ENCODE peak calls at places on chromosomes 16 and 17, in ten cellular contexts. Y is fibroblast of lung; Z is heart left ventricle; G is body of pancreas; L is lower lobe of right lung; F is tibial artery; E is thoracic aorta; H is effector memory CD4-positive, alpha-beta T cell; D is PC-3; A is uterus. V is an unnamed sample.

GRCh38 chr16:17491140-17491662 is 20.4 kb upstream of the XYLT1 start:
- DNase-seq in F (no peak), A (no peak), G (no peak), L (no peak), Z (no peak), E (no peak), D (no peak), H (no peak), Y (no peak), V (no peak)

GRCh38 chr17:17387017-17387416 is 83.8 kb downstream of the NT5M start:
- DNase-seq in Y (no peak), F (no peak), E (no peak), D (peak; percentile 91), A (no peak), L (no peak), Z (no peak), H (no peak), G (peak; percentile 65), V (no peak)

GRCh38 chr17:8029121-8029520 is 9.7 kb upstream of the ALOX15B start:
- DNase-seq in L (no peak), G (no peak), E (no peak), Y (peak; percentile 44), D (peak; percentile 78), H (no peak), Z (no peak), A (no peak), F (no peak), V (no peak)

GRCh38 chr16:76653390-76654026 is 376.3 kb downstream of the CNTNAP4 start:
- DNase-seq in A (no peak), F (no peak), D (peak; percentile 68), Y (peak; percentile 13), L (no peak), E (no peak), G (peak; percentile 13), H (no peak), Z (no peak), V (peak; percentile 4)

GRCh38 chr16:89314357-89314756 is 96.9 kb downstream of the ZNF778 start:
- DNase-seq in L (no peak), E (no peak), F (no peak), Y (no peak), Z (peak; percentile 33), H (peak; percentile 47), D (no peak), A (no peak), G (no peak), V (no peak)

GRCh38 chr17:21041753-21042433 is 918 bp downstream of the USP22 start:
- DNase-seq in H (peak; percentile 35), F (peak; percentile 91), D (peak; percentile 72), L (peak; percentile 90), G (peak; percentile 84), Z (peak; percentile 92), A (peak; percentile 83), Y (peak; percentile 75), E (peak; percentile 52), V (no peak)

GRCh38 chr17:4696432-4696796 is 7.5 kb downstream of the PELP1 start:
- DNase-seq in G (no peak), Z (no peak), A (no peak), E (no peak), H (no peak), L (no peak), Y (no peak), D (no peak), F (no peak), V (no peak)

GRCh38 chr16:86337581-86338402 is 172.5 kb upstream of the FOXF1 start:
- DNase-seq in D (no peak), Z (no peak), E (no peak), H (no peak), F (no peak), Y (no peak), L (no peak), A (no peak), G (no peak), V (no peak)

GRCh38 chr17:683040-683439 is 31.6 kb downstream of the VPS53 start:
- DNase-seq in H (no peak), Y (no peak), L (no peak), G (no peak), A (no peak), E (no peak), F (no peak), D (no peak), Z (no peak), V (no peak)
- H3K27ac ChIP-seq in H (no peak overlapping the region), Y (no peak overlapping the region), L (no peak overlapping the region), G (no peak overlapping the region), A (no peak overlapping the region), E (no peak overlapping the region), F (no peak overlapping the region), D (no peak overlapping the region), Z (no peak overlapping the region), V (no peak overlapping the region)

GRCh38 chr17:34571428-34572130 is 7.8 kb upstream of the TMEM132E start:
- DNase-seq in D (no peak), A (no peak), Y (no peak), H (no peak), F (no peak), L (no peak), G (no peak), Z (no peak), E (no peak), V (no peak)
- H3K27me3 ChIP-seq in D (no peaks in the 10 kb centered on the region), A (no peaks in the 10 kb centered on the region), Y (no peaks in the 10 kb centered on the region), H (no peaks in the 10 kb centered on the region), F (no peaks in the 10 kb centered on the region), L (peaks cover 48% of the 10 kb centered on the region), G (no peaks in the 10 kb centered on the region), Z (peaks cover 11% of the 10 kb centered on the region), E (no peaks in the 10 kb centered on the region), V (no peaks in the 10 kb centered on the region)

DNA sequence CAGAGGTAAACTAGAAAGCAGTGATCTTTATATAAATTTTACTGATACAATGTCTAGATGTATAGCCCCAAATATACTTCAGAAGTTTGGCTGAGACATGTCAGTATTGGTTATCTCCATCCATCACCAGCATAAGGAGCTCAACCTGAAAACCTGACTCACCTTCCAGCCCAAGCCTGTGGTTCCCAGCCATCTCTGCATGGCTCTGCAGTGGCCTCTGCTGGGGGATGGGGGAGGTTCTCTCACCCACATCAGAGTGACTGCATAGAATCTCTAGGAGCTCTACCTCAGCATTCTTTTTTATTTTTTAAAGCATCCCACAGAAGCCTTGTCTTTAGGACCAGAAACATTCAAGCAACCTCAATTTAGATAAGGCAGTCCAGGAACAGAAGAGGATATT is 27.3 kb downstream of the USP7 start:
- DNase-seq in F (no peak), A (no peak), L (no peak), Z (no peak), E (no peak), D (peak; percentile 71), H (peak; percentile 45), Y (peak; percentile 77), G (peak; percentile 62), V (no peak)
- H3K27ac ChIP-seq in F (no peak overlapping the region), A (no peak overlapping the region), L (no peak overlapping the region), Z (no peak overlapping the region), E (no peak overlapping the region), D (no peak overlapping the region), H (no peak overlapping the region), Y (no peak overlapping the region), G (no peak overlapping the region), V (no peak overlapping the region)

GRCh38 chr17:6577686-6578263 is 21.4 kb upstream of the PITPNM3 start:
- DNase-seq in D (peak; percentile 63), E (no peak), A (no peak), G (no peak), Z (no peak), Y (no peak), L (no peak), H (no peak), F (no peak), V (no peak)

GRCh38 chr17:6576038-6576437 is 19.7 kb upstream of the PITPNM3 start:
- DNase-seq in H (no peak), Y (no peak), D (no peak), E (no peak), A (no peak), G (no peak), L (no peak), F (no peak), Z (no peak), V (no peak)

GRCh38 chr17:6578491-6578890 is 22.1 kb upstream of the PITPNM3 start:
- DNase-seq in Y (no peak), A (no peak), L (no peak), G (no peak), H (no peak), D (no peak), F (no peak), Z (no peak), E (no peak), V (no peak)

GRCh38 chr17:6583411-6583810 is 27.1 kb upstream of the PITPNM3 start:
- DNase-seq in F (no peak), Z (no peak), A (no peak), D (no peak), G (no peak), E (no peak), Y (no peak), L (no peak), H (no peak), V (no peak)

GRCh38 chr17:6580628-6581027 is 24.3 kb upstream of the PITPNM3 start:
- DNase-seq in G (no peak), A (no peak), D (no peak), Z (no peak), L (no peak), Y (no peak), H (no peak), E (no peak), F (no peak), V (no peak)
- H3K27me3 ChIP-seq in G (no peaks in the 10 kb centered on the region), A (no peaks in the 10 kb centered on the region), D (no peaks in the 10 kb centered on the region), Z (no peaks in the 10 kb centered on the region), L (no peaks in the 10 kb centered on the region), Y (no peaks in the 10 kb centered on the region), H (no peaks in the 10 kb centered on the region), E (no peaks in the 10 kb centered on the region), F (no peaks in the 10 kb centered on the region), V (no peaks in the 10 kb centered on the region)